ENCODE peak calls at places on chromosomes 1 and 21, in nine cellular contexts. One of them, this sample, is unnamed.

GRCh38 chr1:201888282-201889033 is at the start of gene SHISA4:
- DNase-seq in pancreas: peak
- DNase-seq in GM12865: no peak
- DNase-seq in left lung: peak
- DNase-seq in upper lobe of right lung: peak
- DNase-seq in HL-60: no peak
- DNase-seq in osteoblast: peak
- DNase-seq in dorsolateral prefrontal cortex: peak
- DNase-seq in astrocyte of the spinal cord: peak
- DNase-seq in this sample: no peak

GRCh38 chr1:116286541-116286971 is 86.5 kb upstream of the ATP1A1 start:
- DNase-seq in pancreas: no peak
- DNase-seq in GM12865: peak
- DNase-seq in left lung: no peak
- DNase-seq in upper lobe of right lung: no peak
- DNase-seq in HL-60: no peak
- DNase-seq in osteoblast: no peak
- DNase-seq in dorsolateral prefrontal cortex: no peak
- DNase-seq in astrocyte of the spinal cord: peak
- DNase-seq in this sample: no peak

GRCh38 chr1:242205622-242206489 is 207.0 kb upstream of the MAP1LC3C start:
- DNase-seq in pancreas: no peak
- DNase-seq in GM12865: no peak
- DNase-seq in left lung: no peak
- DNase-seq in upper lobe of right lung: no peak
- DNase-seq in HL-60: no peak
- DNase-seq in osteoblast: no peak
- DNase-seq in dorsolateral prefrontal cortex: no peak
- DNase-seq in astrocyte of the spinal cord: peak
- DNase-seq in this sample: no peak

GRCh38 chr1:225479996-225480720 is 52.3 kb upstream of the LBR start:
- DNase-seq in pancreas: no peak
- DNase-seq in GM12865: no peak
- DNase-seq in left lung: no peak
- DNase-seq in upper lobe of right lung: peak
- DNase-seq in HL-60: no peak
- DNase-seq in osteoblast: peak
- DNase-seq in dorsolateral prefrontal cortex: no peak
- DNase-seq in astrocyte of the spinal cord: no peak
- DNase-seq in this sample: no peak

GRCh38 chr1:110210604-110211502 is 739 bp downstream of the KCNC4 start:
- DNase-seq in pancreas: peak
- DNase-seq in GM12865: peak
- DNase-seq in left lung: peak
- DNase-seq in upper lobe of right lung: peak
- DNase-seq in HL-60: peak
- DNase-seq in osteoblast: peak
- DNase-seq in dorsolateral prefrontal cortex: no peak
- DNase-seq in astrocyte of the spinal cord: peak
- DNase-seq in this sample: no peak

GRCh38 chr1:25217598-25218232 is 14.6 kb downstream of the SYF2 start:
- DNase-seq in pancreas: no peak
- DNase-seq in GM12865: no peak
- DNase-seq in left lung: no peak
- DNase-seq in upper lobe of right lung: no peak
- DNase-seq in HL-60: no peak
- DNase-seq in osteoblast: no peak
- DNase-seq in dorsolateral prefrontal cortex: no peak
- DNase-seq in astrocyte of the spinal cord: no peak
- DNase-seq in this sample: no peak

GRCh38 chr1:18913065-18913502 is 10.7 kb upstream of the ALDH4A1 start:
- DNase-seq in pancreas: peak
- DNase-seq in GM12865: peak
- DNase-seq in left lung: peak
- DNase-seq in upper lobe of right lung: peak
- DNase-seq in HL-60: peak
- DNase-seq in osteoblast: peak
- DNase-seq in dorsolateral prefrontal cortex: peak
- DNase-seq in astrocyte of the spinal cord: peak
- DNase-seq in this sample: peak

GRCh38 chr1:24149854-24150227 is 6.9 kb upstream of the IL22RA1 start:
- DNase-seq in pancreas: no peak
- DNase-seq in GM12865: no peak
- DNase-seq in left lung: no peak
- DNase-seq in upper lobe of right lung: no peak
- DNase-seq in HL-60: no peak
- DNase-seq in osteoblast: peak
- DNase-seq in dorsolateral prefrontal cortex: no peak
- DNase-seq in astrocyte of the spinal cord: peak
- DNase-seq in this sample: no peak

GRCh38 chr1:83929184-83929583 is 69.7 kb downstream of the TTLL7 start:
- DNase-seq in pancreas: no peak
- DNase-seq in GM12865: no peak
- DNase-seq in left lung: no peak
- DNase-seq in upper lobe of right lung: no peak
- DNase-seq in HL-60: no peak
- DNase-seq in osteoblast: no peak
- DNase-seq in dorsolateral prefrontal cortex: no peak
- DNase-seq in astrocyte of the spinal cord: peak
- DNase-seq in this sample: peak

GRCh38 chr1:41804176-41804575 is 114.5 kb downstream of the HIVEP3 start:
- DNase-seq in pancreas: no peak
- DNase-seq in GM12865: peak
- DNase-seq in left lung: no peak
- DNase-seq in upper lobe of right lung: no peak
- DNase-seq in HL-60: peak
- DNase-seq in osteoblast: no peak
- DNase-seq in dorsolateral prefrontal cortex: no peak
- DNase-seq in astrocyte of the spinal cord: no peak
- DNase-seq in this sample: no peak

GRCh38 chr1:16248603-16249534 is 11.9 kb upstream of the CPLANE2 start:
- DNase-seq in pancreas: peak
- DNase-seq in GM12865: peak
- DNase-seq in left lung: no peak
- DNase-seq in upper lobe of right lung: peak
- DNase-seq in HL-60: peak
- DNase-seq in osteoblast: peak
- DNase-seq in dorsolateral prefrontal cortex: peak
- DNase-seq in astrocyte of the spinal cord: peak
- DNase-seq in this sample: peak

GRCh38 chr1:219771039-219771438 is 157.3 kb downstream of the SLC30A10 start:
- DNase-seq in pancreas: no peak
- DNase-seq in GM12865: no peak
- DNase-seq in left lung: no peak
- DNase-seq in upper lobe of right lung: no peak
- DNase-seq in HL-60: no peak
- DNase-seq in osteoblast: no peak
- DNase-seq in dorsolateral prefrontal cortex: no peak
- DNase-seq in astrocyte of the spinal cord: peak
- DNase-seq in this sample: peak

GRCh38 chr1:100896481-100896982 is 642 bp downstream of the SLC30A7 start:
- DNase-seq in pancreas: no peak
- DNase-seq in GM12865: peak
- DNase-seq in left lung: no peak
- DNase-seq in upper lobe of right lung: no peak
- DNase-seq in HL-60: peak
- DNase-seq in osteoblast: no peak
- DNase-seq in dorsolateral prefrontal cortex: no peak
- DNase-seq in astrocyte of the spinal cord: peak
- DNase-seq in this sample: no peak

GRCh38 chr1:207234690-207235089 is 86.8 kb upstream of the CD55 start:
- DNase-seq in pancreas: no peak
- DNase-seq in GM12865: no peak
- DNase-seq in left lung: no peak
- DNase-seq in upper lobe of right lung: no peak
- DNase-seq in HL-60: no peak
- DNase-seq in osteoblast: no peak
- DNase-seq in dorsolateral prefrontal cortex: no peak
- DNase-seq in astrocyte of the spinal cord: no peak
- DNase-seq in this sample: no peak
- TF ChIP-seq CTCF in pancreas: no peak
- TF ChIP-seq CTCF in GM12865: no peak
- TF ChIP-seq CTCF in left lung: no peak
- TF ChIP-seq CTCF in upper lobe of right lung: no peak
- TF ChIP-seq CTCF in HL-60: no peak
- TF ChIP-seq CTCF in osteoblast: no peak
- TF ChIP-seq CTCF in dorsolateral prefrontal cortex: no peak
- TF ChIP-seq CTCF in astrocyte of the spinal cord: no peak
- TF ChIP-seq CTCF in this sample: no peak

GRCh38 chr1:8155528-8156186 is 129.5 kb upstream of the ERRFI1 start:
- DNase-seq in pancreas: no peak
- DNase-seq in GM12865: no peak
- DNase-seq in left lung: no peak
- DNase-seq in upper lobe of right lung: no peak
- DNase-seq in HL-60: no peak
- DNase-seq in osteoblast: peak
- DNase-seq in dorsolateral prefrontal cortex: no peak
- DNase-seq in astrocyte of the spinal cord: peak
- DNase-seq in this sample: no peak
- H3K4me3 ChIP-seq in pancreas: no peak
- H3K4me3 ChIP-seq in GM12865: no peak
- H3K4me3 ChIP-seq in left lung: no peak
- H3K4me3 ChIP-seq in upper lobe of right lung: no peak
- H3K4me3 ChIP-seq in HL-60: no peak
- H3K4me3 ChIP-seq in osteoblast: no peak
- H3K4me3 ChIP-seq in dorsolateral prefrontal cortex: no peak
- H3K4me3 ChIP-seq in astrocyte of the spinal cord: no peak
- H3K4me3 ChIP-seq in this sample: no peak

GRCh38 chr1:50080904-50081586 is 27.7 kb upstream of the ELAVL4 start:
- DNase-seq in pancreas: no peak
- DNase-seq in GM12865: no peak
- DNase-seq in left lung: no peak
- DNase-seq in upper lobe of right lung: no peak
- DNase-seq in HL-60: no peak
- DNase-seq in osteoblast: no peak
- DNase-seq in dorsolateral prefrontal cortex: no peak
- DNase-seq in astrocyte of the spinal cord: peak
- DNase-seq in this sample: no peak
- TF ChIP-seq CTCF in pancreas: no peak
- TF ChIP-seq CTCF in GM12865: peak
- TF ChIP-seq CTCF in left lung: no peak
- TF ChIP-seq CTCF in upper lobe of right lung: peak
- TF ChIP-seq CTCF in HL-60: no peak
- TF ChIP-seq CTCF in osteoblast: no peak
- TF ChIP-seq CTCF in dorsolateral prefrontal cortex: peak
- TF ChIP-seq CTCF in astrocyte of the spinal cord: peak
- TF ChIP-seq CTCF in this sample: no peak

GRCh38 chr1:22582670-22583635 is 19.7 kb downstream of the EPHA8 start:
- DNase-seq in pancreas: no peak
- DNase-seq in GM12865: no peak
- DNase-seq in left lung: peak
- DNase-seq in upper lobe of right lung: no peak
- DNase-seq in HL-60: no peak
- DNase-seq in osteoblast: peak
- DNase-seq in dorsolateral prefrontal cortex: no peak
- DNase-seq in astrocyte of the spinal cord: no peak
- DNase-seq in this sample: no peak
- H3K4me3 ChIP-seq in pancreas: no peak
- H3K4me3 ChIP-seq in GM12865: no peak
- H3K4me3 ChIP-seq in left lung: no peak
- H3K4me3 ChIP-seq in upper lobe of right lung: no peak
- H3K4me3 ChIP-seq in HL-60: no peak
- H3K4me3 ChIP-seq in osteoblast: no peak
- H3K4me3 ChIP-seq in dorsolateral prefrontal cortex: no peak
- H3K4me3 ChIP-seq in astrocyte of the spinal cord: no peak
- H3K4me3 ChIP-seq in this sample: no peak

GRCh38 chr21:46458315-46459023 is at the start of gene DIP2A:
- DNase-seq in pancreas: peak
- DNase-seq in GM12865: peak
- DNase-seq in left lung: peak
- DNase-seq in upper lobe of right lung: peak
- DNase-seq in HL-60: peak
- DNase-seq in osteoblast: peak
- DNase-seq in dorsolateral prefrontal cortex: peak
- DNase-seq in astrocyte of the spinal cord: peak
- DNase-seq in this sample: peak
- TF ChIP-seq CTCF in pancreas: no peak
- TF ChIP-seq CTCF in GM12865: no peak
- TF ChIP-seq CTCF in left lung: no peak
- TF ChIP-seq CTCF in upper lobe of right lung: peak
- TF ChIP-seq CTCF in HL-60: no peak
- TF ChIP-seq CTCF in osteoblast: no peak
- TF ChIP-seq CTCF in dorsolateral prefrontal cortex: peak
- TF ChIP-seq CTCF in astrocyte of the spinal cord: no peak
- TF ChIP-seq CTCF in this sample: no peak

GRCh38 chr1:239186487-239186886 is 199.9 kb upstream of the CHRM3 start:
- DNase-seq in pancreas: no peak
- DNase-seq in GM12865: no peak
- DNase-seq in left lung: no peak
- DNase-seq in upper lobe of right lung: no peak
- DNase-seq in HL-60: no peak
- DNase-seq in osteoblast: no peak
- DNase-seq in dorsolateral prefrontal cortex: no peak
- DNase-seq in astrocyte of the spinal cord: no peak
- DNase-seq in this sample: no peak
- H3K4me3 ChIP-seq in pancreas: no peak
- H3K4me3 ChIP-seq in GM12865: no peak
- H3K4me3 ChIP-seq in left lung: no peak
- H3K4me3 ChIP-seq in upper lobe of right lung: no peak
- H3K4me3 ChIP-seq in HL-60: no peak
- H3K4me3 ChIP-seq in osteoblast: no peak
- H3K4me3 ChIP-seq in dorsolateral prefrontal cortex: no peak
- H3K4me3 ChIP-seq in astrocyte of the spinal cord: no peak
- H3K4me3 ChIP-seq in this sample: no peak

GRCh38 chr1:193519922-193520321 is 333.5 kb upstream of the B3GALT2 start:
- DNase-seq in pancreas: no peak
- DNase-seq in GM12865: no peak
- DNase-seq in left lung: no peak
- DNase-seq in upper lobe of right lung: no peak
- DNase-seq in HL-60: no peak
- DNase-seq in osteoblast: no peak
- DNase-seq in dorsolateral prefrontal cortex: no peak
- DNase-seq in astrocyte of the spinal cord: no peak
- DNase-seq in this sample: no peak
- TF ChIP-seq CTCF in pancreas: no peak
- TF ChIP-seq CTCF in GM12865: no peak
- TF ChIP-seq CTCF in left lung: no peak
- TF ChIP-seq CTCF in upper lobe of right lung: no peak
- TF ChIP-seq CTCF in HL-60: no peak
- TF ChIP-seq CTCF in osteoblast: no peak
- TF ChIP-seq CTCF in dorsolateral prefrontal cortex: no peak
- TF ChIP-seq CTCF in astrocyte of the spinal cord: no peak
- TF ChIP-seq CTCF in this sample: no peak